ENCODE peak calls at places on chromosomes 7 and 10, in four cellular contexts. Y, F, H and S are unnamed samples.

GRCh38 chr7:18497082-18497481 is 1.5 kb downstream of the HDAC9 start:
- DNase-seq in Y (no peak), F (no peak), H (no peak), S (no peak)

GRCh38 chr10:93074597-93075368 is 1.1 kb downstream of the CYP26A1 start:
- DNase-seq in F (no peak), Y (no peak), H (no peak), S (no peak)

GRCh38 chr10:103712898-103713498 is 142.4 kb downstream of the SH3PXD2A start:
- DNase-seq in F (peak), H (peak), Y (peak), S (peak)

GRCh38 chr7:67809586-67809985 is 813.0 kb downstream of the TYW1 start:
- DNase-seq in H (no peak), Y (no peak), F (no peak), S (no peak)

GRCh38 chr7:127831312-127832212 is 179.6 kb downstream of the SND1 start:
- DNase-seq in Y (no peak), H (no peak), F (no peak), S (peak)

GRCh38 chr7:37908221-37908788 is 8.3 kb downstream of the SFRP4 start:
- DNase-seq in Y (no peak), H (no peak), F (no peak), S (no peak)

GRCh38 chr10:16863766-16864165 is 46.5 kb upstream of the RSU1 start:
- DNase-seq in H (no peak), Y (no peak), F (no peak), S (no peak)

GRCh38 chr7:95250591-95250990 is 73.7 kb downstream of the PON1 start:
- DNase-seq in F (no peak), Y (no peak), H (no peak), S (no peak)

GRCh38 chr10:108789911-108790310 is 1133.4 kb downstream of the XPNPEP1 start:
- DNase-seq in F (peak), Y (no peak), H (no peak), S (no peak)

GRCh38 chr7:8443871-8444756 is 10.7 kb downstream of the NXPH1 start:
- DNase-seq in Y (peak), H (no peak), F (no peak), S (peak)

GRCh38 chr7:27188666-27189559 is 3.9 kb upstream of the HOXA11 start:
- DNase-seq in F (peak), H (no peak), Y (peak), S (no peak)

GRCh38 chr7:26612742-26613141 is 251.6 kb downstream of the SKAP2 start:
- DNase-seq in Y (no peak), F (no peak), H (no peak), S (no peak)

GRCh38 chr7:25116621-25117020 is 8.4 kb downstream of the CYCS start:
- DNase-seq in F (no peak), H (no peak), Y (no peak), S (no peak)

GRCh38 chr10:113735913-113736312 is 15.6 kb upstream of the PLEKHS1 start:
- DNase-seq in F (peak), H (peak), Y (no peak), S (no peak)

GRCh38 chr7:127847641-127848040 is 183.6 kb downstream of the LRRC4 start:
- DNase-seq in Y (no peak), H (no peak), F (no peak), S (no peak)